ENCODE peak calls at places on chromosome 12, in five cellular contexts. B is esophagus squamous epithelium, D is A673, C is fibroblast of pulmonary artery, U is AG04449. V is an unnamed sample.

GRCh38 chr12:53505086-53505485 is 2.2 kb downstream of the NPFF start:
- DNase-seq in D (no peak), U (no peak), C (peak), B (no peak), V (no peak)

GRCh38 chr12:67193705-67194104 is 75.5 kb upstream of the CAND1 start:
- DNase-seq in B (no peak), C (peak), U (no peak), D (peak), V (peak)

GRCh38 chr12:19234171-19234704 is 104.7 kb downstream of the PLEKHA5 start:
- DNase-seq in D (peak), U (no peak), B (no peak), C (peak), V (no peak)

GRCh38 chr12:80242341-80242740 is 143.0 kb downstream of the OTOGL start:
- DNase-seq in C (no peak), U (no peak), D (peak), B (no peak), V (no peak)

GRCh38 chr12:11707535-11707934 is 58.1 kb downstream of the ETV6 start:
- DNase-seq in D (no peak), B (no peak), U (no peak), C (no peak), V (no peak)

GRCh38 chr12:122356192-122356635 is 66.3 kb downstream of the CLIP1 start:
- DNase-seq in D (peak), U (no peak), C (peak), B (no peak), V (peak)

GRCh38 chr12:26319511-26319910 is 124.1 kb downstream of the SSPN start:
- DNase-seq in D (no peak), C (peak), U (peak), B (no peak), V (peak)

GRCh38 chr12:110403975-110404675 is 617 bp upstream of the ANAPC7 start:
- DNase-seq in C (peak), B (no peak), U (no peak), D (peak), V (no peak)

GRCh38 chr12:5318874-5319273 is 113.0 kb upstream of the NTF3 start:
- DNase-seq in D (no peak), U (peak), C (peak), B (no peak), V (no peak)

GRCh38 chr12:96473394-96474093 is 15.8 kb upstream of the CFAP54 start:
- DNase-seq in D (no peak), C (no peak), U (no peak), B (no peak), V (no peak)

GRCh38 chr12:116672842-116673516 is 64.9 kb downstream of the SPRING1 start:
- DNase-seq in D (no peak), U (no peak), B (no peak), C (no peak), V (no peak)

GRCh38 chr12:75345531-75345930 is 11.1 kb downstream of the GLIPR1L1 start:
- DNase-seq in B (no peak), D (no peak), C (no peak), U (no peak), V (no peak)

GRCh38 chr12:93763746-93764147 is 86.6 kb downstream of the CRADD start:
- DNase-seq in C (no peak), B (no peak), D (no peak), U (no peak), V (no peak)

GRCh38 chr12:98895086-98895651 is 250.1 kb downstream of the APAF1 start:
- DNase-seq in C (no peak), U (no peak), B (no peak), D (peak), V (no peak)

GRCh38 chr12:70059373-70059772 is 183.9 kb upstream of the CNOT2 start:
- DNase-seq in B (no peak), D (no peak), U (no peak), C (no peak), V (no peak)

GRCh38 chr12:70606001-70606400 is 31.2 kb downstream of the PTPRB start:
- DNase-seq in C (no peak), D (no peak), B (no peak), U (no peak), V (no peak)

GRCh38 chr12:74537126-74537706 is 419 bp upstream of the ATXN7L3B start:
- DNase-seq in U (peak), D (peak), B (no peak), C (peak), V (peak)

GRCh38 chr12:113422929-113423669 is 919 bp downstream of the SDSL start:
- DNase-seq in U (no peak), D (no peak), B (no peak), C (no peak), V (no peak)
- H3K4me3 ChIP-seq in U (peak), D (peak), B (peak), C (peak), V (peak)

GRCh38 chr12:39621670-39622069 is 2.1 kb upstream of the ABCD2 start:
- DNase-seq in U (no peak), D (no peak), B (no peak), C (no peak), V (no peak)

GRCh38 chr12:39620664-39621658 is 1.4 kb upstream of the ABCD2 start:
- DNase-seq in C (peak), B (no peak), U (no peak), D (no peak), V (no peak)

GRCh38 chr12:39618701-39619100 is 902 bp downstream of the ABCD2 start:
- DNase-seq in D (no peak), C (no peak), U (no peak), B (no peak), V (no peak)

GRCh38 chr12:39619316-39619659 is 315 bp downstream of the ABCD2 start:
- DNase-seq in C (no peak), D (no peak), U (no peak), B (no peak), V (no peak)

GRCh38 chr12:39619660-39620433 is at the start of gene ABCD2:
- DNase-seq in D (peak), U (peak), B (no peak), C (peak), V (peak)
- TF ChIP-seq CTCF in D (peak), U (no peak), B (no peak), C (no peak), V (peak)

GRCh38 chr12:9114946-9115345 is 773 bp downstream of the A2M start:
- DNase-seq in C (no peak), D (no peak), B (no peak), U (no peak), V (no peak)
- H3K4me3 ChIP-seq in C (no peak), D (no peak), B (peak), U (no peak), V (no peak)

GRCh38 chr12:100404769-100405407 is 48.0 kb downstream of the SLC17A8 start:
- DNase-seq in B (no peak), D (peak), U (no peak), C (peak), V (no peak)
- TF ChIP-seq CTCF in B (no peak), D (peak), U (peak), C (peak), V (peak)

GRCh38 chr12:6950944-6951540 is at the start of gene PTPN6:
- DNase-seq in C (no peak), U (no peak), D (no peak), B (no peak), V (no peak)

GRCh38 chr12:6952860-6953416 is 1.8 kb downstream of the PTPN6 start:
- DNase-seq in B (no peak), D (no peak), U (no peak), C (no peak), V (no peak)

GRCh38 chr12:6952121-6952859 is 1.1 kb downstream of the PTPN6 start:
- DNase-seq in B (no peak), C (no peak), U (no peak), D (no peak), V (no peak)

GRCh38 chr12:6950401-6950801 is 755 bp upstream of the PTPN6 start:
- DNase-seq in C (no peak), B (no peak), D (no peak), U (no peak), V (no peak)

DNA sequence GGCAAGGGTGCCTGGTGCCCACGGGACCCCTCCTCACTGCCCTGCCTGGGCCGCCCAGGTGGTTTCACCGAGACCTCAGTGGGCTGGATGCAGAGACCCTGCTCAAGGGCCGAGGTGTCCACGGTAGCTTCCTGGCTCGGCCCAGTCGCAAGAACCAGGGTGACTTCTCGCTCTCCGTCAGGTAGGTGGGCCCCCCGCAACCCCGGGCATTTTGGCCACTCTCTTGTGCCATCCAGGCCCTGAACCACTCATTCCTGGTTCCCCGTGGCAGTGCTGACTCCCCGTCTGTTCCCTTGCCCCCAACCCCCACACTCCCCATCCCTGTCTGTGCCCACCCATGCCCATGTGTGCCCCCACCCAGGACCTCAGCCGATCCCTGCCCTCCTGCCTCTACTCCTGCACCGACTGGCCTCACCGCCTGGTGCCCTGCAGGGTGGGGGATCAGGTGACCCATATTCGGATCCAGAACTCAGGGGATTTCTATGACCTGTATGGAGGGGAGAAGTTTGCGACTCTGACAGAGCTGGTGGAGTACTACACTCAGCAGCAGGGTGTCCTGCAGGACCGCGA is 480 bp downstream of the PTPN6 start:
- DNase-seq in B (no peak), C (no peak), D (no peak), U (no peak), V (no peak)
- H3K4me3 ChIP-seq in B (peak), C (no peak), D (no peak), U (no peak), V (no peak)

DNA sequence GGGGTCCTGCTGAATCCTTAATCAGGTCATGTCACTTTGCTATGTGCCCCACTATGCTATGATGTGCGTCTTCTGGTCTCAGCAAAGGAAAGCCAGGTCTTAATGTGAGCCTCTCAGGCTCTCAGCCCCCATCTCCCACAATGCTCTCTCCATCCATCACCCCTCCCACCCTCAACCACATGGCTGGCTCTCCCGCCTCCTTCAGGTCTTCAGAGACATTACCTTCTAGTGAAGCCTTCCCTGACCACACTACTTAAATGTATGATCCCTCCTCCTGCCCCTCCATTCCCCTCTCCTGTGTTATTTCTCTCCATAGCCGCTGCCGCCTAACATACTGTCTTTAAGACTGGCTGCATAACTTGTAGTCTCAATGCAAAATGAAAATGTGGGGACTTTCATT is 50.5 kb downstream of the KRT80 start:
- DNase-seq in D (no peak), C (no peak), U (no peak), B (no peak), V (no peak)
- TF ChIP-seq CTCF in D (peak), C (no peak), U (peak), B (no peak), V (no peak)

DNA sequence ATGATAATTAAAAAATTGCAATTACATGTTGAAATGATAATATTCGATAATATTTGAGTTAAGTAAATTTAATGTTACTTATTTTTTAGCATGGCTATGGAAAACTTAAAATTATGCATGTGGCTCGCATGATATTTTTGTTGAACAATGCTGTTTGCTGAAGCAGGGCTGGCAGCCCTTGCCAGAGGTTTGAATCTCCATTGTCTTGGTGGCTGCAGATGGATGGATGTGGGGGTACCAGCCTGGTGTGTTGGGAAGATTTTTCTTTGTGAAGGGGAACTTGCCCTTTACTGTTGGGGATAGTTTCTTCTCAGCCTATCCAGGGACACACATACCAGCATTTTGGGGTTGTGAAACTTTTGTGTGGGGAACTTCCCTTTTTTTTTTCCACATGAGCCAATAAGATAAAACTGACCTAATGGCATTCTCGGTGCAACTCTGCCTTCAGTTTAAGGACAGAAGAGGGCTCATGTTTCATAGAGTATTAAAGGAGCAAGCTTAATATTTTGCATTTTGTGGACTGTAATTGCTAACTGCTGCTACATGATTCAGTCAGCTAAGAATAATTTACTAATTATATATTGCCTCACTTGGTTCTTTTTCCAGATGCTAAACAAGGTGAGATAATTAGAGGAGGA is 8.8 kb downstream of the RASSF3 start:
- DNase-seq in D (peak), C (peak), U (no peak), B (no peak), V (no peak)
- H3K4me3 ChIP-seq in D (no peak), C (no peak), U (no peak), B (no peak), V (no peak)

GRCh38 chr12:22803725-22804124 is 178.8 kb downstream of the ETNK1 start:
- DNase-seq in U (no peak), B (no peak), C (no peak), D (no peak), V (no peak)
- TF ChIP-seq CTCF in U (no peak), B (no peak), C (no peak), D (no peak), V (no peak)